ENCODE peak calls at places on chromosomes 4 and X, in seven cellular contexts. E is thoracic aorta, I is left ventricle myocardium inferior, D is SJSA1, Z is brain microvascular endothelial cell, T is H9, K is cardiac muscle cell. A is an unnamed sample.

GRCh38 chr4:85092536-85092935 is 126.0 kb upstream of the WDFY3 start:
- DNase-seq in E (no peak), I (no peak), D (no peak), Z (no peak), T (no peak), K (no peak), A (no peak)

GRCh38 chr4:174089711-174090110 is 193.8 kb downstream of the FBXO8 start:
- DNase-seq in E (no peak), I (no peak), D (no peak), Z (no peak), T (no peak), K (no peak), A (no peak)

GRCh38 chrX:97315939-97316338 is 432.2 kb downstream of the RPA4 start:
- DNase-seq in E (no peak), I (no peak), D (no peak), Z (no peak), T (peak), K (no peak), A (no peak)

GRCh38 chr4:23720556-23720955 is 169.3 kb downstream of the PPARGC1A start:
- DNase-seq in E (no peak), I (no peak), D (no peak), Z (no peak), T (no peak), K (no peak), A (no peak)

GRCh38 chrX:134548257-134548732 is 88.3 kb downstream of the HPRT1 start:
- DNase-seq in E (no peak), I (no peak), D (no peak), Z (no peak), T (no peak), K (peak), A (no peak)

GRCh38 chr4:17578482-17578891 is 1.5 kb downstream of the LAP3 start:
- DNase-seq in E (no peak), I (no peak), D (peak), Z (no peak), T (no peak), K (no peak), A (no peak)

GRCh38 chr4:95190751-95191436 is 357.9 kb downstream of the UNC5C start:
- DNase-seq in E (no peak), I (no peak), D (no peak), Z (no peak), T (no peak), K (no peak), A (no peak)

GRCh38 chrX:96004386-96004785 is 680.3 kb upstream of the DIAPH2 start:
- DNase-seq in E (no peak), I (no peak), D (no peak), Z (peak), T (no peak), K (peak), A (no peak)

GRCh38 chr4:106978046-106978774 is 57.9 kb downstream of the DKK2 start:
- DNase-seq in E (no peak), I (no peak), D (peak), Z (no peak), T (peak), K (no peak), A (no peak)

GRCh38 chrX:906586-906985 is 276.0 kb downstream of the SHOX start:
- DNase-seq in E (no peak), I (no peak), D (no peak), Z (no peak), T (no peak), K (no peak), A (no peak)

GRCh38 chr4:80077639-80078038 is 4.6 kb upstream of the ANTXR2 start:
- DNase-seq in E (no peak), I (no peak), D (no peak), Z (peak), T (no peak), K (peak), A (no peak)

GRCh38 chrX:105695451-105695850 is 126.9 kb upstream of the NRK start:
- DNase-seq in E (no peak), I (no peak), D (peak), Z (no peak), T (no peak), K (peak), A (no peak)

GRCh38 chr4:149823770-149824221 is 8.2 kb upstream of the IQCM start:
- DNase-seq in E (no peak), I (no peak), D (peak), Z (peak), T (no peak), K (peak), A (no peak)

GRCh38 chr4:159048166-159048886 is 54.6 kb upstream of the RAPGEF2 start:
- DNase-seq in E (no peak), I (peak), D (peak), Z (peak), T (peak), K (peak), A (peak)

GRCh38 chr4:76572224-76572623 is 137.2 kb downstream of the SHROOM3 start:
- DNase-seq in E (no peak), I (no peak), D (no peak), Z (no peak), T (no peak), K (no peak), A (no peak)

GRCh38 chrX:100973411-100973810 is 3.9 kb downstream of the ARL13A start:
- DNase-seq in E (no peak), I (no peak), D (peak), Z (no peak), T (no peak), K (peak), A (no peak)

GRCh38 chrX:41475611-41476241 is 28.6 kb downstream of the NYX start:
- DNase-seq in E (no peak), I (no peak), D (no peak), Z (no peak), T (peak), K (no peak), A (no peak)

GRCh38 chr4:70958681-70959080 is 34.8 kb upstream of the DCK start:
- DNase-seq in E (no peak), I (no peak), D (peak), Z (peak), T (no peak), K (peak), A (no peak)

GRCh38 chrX:135740683-135741149 is 27.3 kb downstream of the CT45A3 start:
- DNase-seq in E (no peak), I (no peak), D (peak), Z (no peak), T (peak), K (peak), A (peak)

GRCh38 chrX:147828719-147829118 is 83.0 kb upstream of the FMR1 start:
- DNase-seq in E (no peak), I (no peak), D (no peak), Z (no peak), T (no peak), K (no peak), A (no peak)

DNA sequence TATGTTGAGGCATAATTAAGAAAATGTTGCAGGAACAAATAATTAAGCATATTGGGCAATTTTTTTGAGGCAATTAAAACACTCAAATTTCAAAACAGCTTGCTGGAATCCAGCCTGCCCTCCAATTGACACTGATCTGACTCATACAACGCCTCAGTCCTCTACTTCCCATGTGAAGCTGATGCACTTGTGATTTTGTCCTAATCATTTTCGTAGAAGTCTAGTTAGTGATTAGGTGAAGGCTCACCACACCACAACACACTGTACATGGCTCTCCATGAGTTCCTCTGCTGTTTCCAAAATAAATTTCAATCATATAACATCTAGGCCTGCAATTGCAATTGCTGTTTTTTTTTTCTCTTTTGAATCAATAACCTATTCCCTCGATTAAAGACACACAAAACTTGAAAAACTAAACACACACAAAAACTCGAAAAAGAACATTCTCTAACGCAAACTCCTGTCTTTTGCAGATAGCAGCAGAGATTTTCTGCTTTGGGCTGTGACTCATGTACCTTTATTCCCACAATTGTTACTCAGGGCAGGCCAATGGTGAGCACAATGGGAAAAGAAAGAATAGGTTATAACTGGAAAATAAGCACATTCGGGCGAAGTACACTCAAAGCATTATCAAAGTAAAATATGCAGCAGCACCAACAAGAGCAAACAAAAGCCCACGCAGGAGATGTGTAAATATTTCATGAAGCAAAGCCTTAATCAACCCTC is 1.7 kb downstream of the GPRIN3 start:
- DNase-seq in E (no peak), I (no peak), D (no peak), Z (peak), T (no peak), K (peak), A (no peak)
- H3K27ac ChIP-seq in E (no peak), I (peak), D (no peak), Z (no peak), T (no peak), K (no peak), A (peak)

GRCh38 chrX:74419861-74420193 is 1.5 kb upstream of the SLC16A2 start:
- DNase-seq in E (no peak), I (no peak), D (no peak), Z (no peak), T (peak), K (no peak), A (no peak)
- H3K27ac ChIP-seq in E (peak), I (peak), D (peak), Z (no peak), T (no peak), K (no peak), A (peak)

GRCh38 chr4:8284391-8284790 is 14.8 kb downstream of the HTRA3 start:
- DNase-seq in E (no peak), I (no peak), D (no peak), Z (no peak), T (no peak), K (no peak), A (peak)

GRCh38 chr4:8286719-8287355 is 17.3 kb downstream of the HTRA3 start:
- DNase-seq in E (no peak), I (no peak), D (no peak), Z (no peak), T (no peak), K (no peak), A (peak)

GRCh38 chr4:8285976-8286718 is 16.6 kb downstream of the HTRA3 start:
- DNase-seq in E (no peak), I (peak), D (no peak), Z (no peak), T (no peak), K (no peak), A (peak)

GRCh38 chr4:8283631-8284121 is 14.1 kb downstream of the HTRA3 start:
- DNase-seq in E (no peak), I (peak), D (no peak), Z (no peak), T (peak), K (no peak), A (peak)

DNA sequence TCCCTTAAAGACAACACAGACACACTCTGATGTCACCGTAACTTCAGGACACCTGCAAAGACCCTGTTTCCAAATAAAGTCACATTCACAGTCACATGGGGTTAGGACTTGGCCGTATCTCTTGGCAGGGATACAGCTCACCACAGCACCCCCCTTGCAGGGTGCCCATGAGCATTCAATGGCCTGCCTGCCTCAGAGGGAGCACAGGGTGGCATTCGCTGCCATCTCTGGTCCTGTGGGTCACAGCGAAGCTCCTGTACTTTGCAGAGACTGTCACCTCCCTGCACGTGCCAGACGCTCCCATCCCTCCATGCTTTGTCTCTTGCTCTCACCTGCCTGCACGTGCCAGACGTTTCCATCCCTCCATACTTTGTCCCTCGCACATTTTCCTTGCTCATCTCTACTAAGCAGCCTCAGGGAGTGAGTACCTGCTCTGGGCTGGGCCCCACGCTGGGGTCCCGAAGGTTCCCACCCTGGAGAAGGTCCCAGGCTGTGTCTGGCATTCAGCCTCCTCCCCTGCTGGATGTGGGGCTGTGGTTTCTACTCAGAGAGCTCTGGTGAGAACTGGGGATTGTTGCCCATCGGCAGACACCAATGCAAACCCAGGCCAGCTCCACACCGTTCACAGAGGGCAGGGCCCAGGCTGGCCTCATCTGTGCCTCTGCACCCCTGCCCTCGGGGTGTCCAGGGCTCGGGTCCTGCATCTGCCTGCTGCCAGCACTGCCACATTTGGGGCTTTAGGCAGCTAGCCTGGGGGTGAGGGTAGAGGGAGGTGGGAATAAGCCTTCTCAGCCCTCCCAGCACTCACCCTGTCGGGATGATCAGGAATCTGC is 15.8 kb downstream of the HTRA3 start:
- DNase-seq in E (no peak), I (peak), D (no peak), Z (no peak), T (no peak), K (no peak), A (peak)
- H3K27ac ChIP-seq in E (no peak), I (peak), D (no peak), Z (no peak), T (no peak), K (no peak), A (no peak)

DNA sequence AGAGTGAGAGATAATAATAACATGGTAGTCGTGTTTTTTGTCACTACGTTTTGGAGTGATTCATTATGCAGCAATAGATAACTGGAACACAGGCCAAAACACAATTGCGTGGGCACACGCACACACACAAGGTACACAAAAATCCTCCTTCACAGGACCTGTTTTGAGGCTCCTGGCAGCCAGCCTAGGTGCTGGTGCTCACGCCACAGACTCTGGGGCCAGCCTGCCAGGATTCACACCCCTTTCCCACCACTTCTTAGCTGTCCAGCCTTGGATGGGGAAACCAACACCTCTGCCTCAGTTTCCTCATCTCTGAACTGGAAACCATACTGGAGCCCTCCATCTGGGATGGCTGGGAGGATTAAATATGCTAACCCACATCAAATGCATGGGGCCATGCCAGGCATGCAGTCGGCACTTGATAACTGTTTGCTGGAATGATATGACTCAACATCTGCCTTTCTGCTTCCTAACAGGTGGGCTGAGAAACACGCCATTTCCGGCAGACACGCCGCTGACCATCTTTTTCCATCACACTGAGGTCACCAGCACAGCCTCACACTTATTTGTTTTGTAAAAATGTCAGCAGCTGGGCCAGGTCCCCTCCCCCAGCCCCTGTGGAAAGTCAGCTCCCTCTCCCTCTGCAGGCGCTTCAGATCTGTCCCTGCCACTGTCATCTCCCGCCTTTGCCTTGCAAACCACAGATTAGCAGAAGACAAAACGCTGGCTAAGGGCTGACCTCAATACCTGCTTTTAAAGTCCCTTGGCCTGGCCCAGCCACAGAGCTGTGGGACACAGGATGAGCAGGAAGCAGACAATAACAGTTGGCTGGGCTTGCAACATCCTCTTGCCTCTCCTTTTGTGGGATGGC is 237.5 kb downstream of the BCOR start:
- DNase-seq in E (no peak), I (no peak), D (peak), Z (peak), T (peak), K (peak), A (peak)
- H3K27ac ChIP-seq in E (no peak), I (no peak), D (peak), Z (no peak), T (peak), K (no peak), A (no peak)